ENCODE peak calls at places on chromosomes 16 and 17, in ten cellular contexts. One of them, this sample, is unnamed.

GRCh38 chr16:4404247-4404966 is 12.0 kb downstream of the CORO7 start:
- DNase-seq in cardiac muscle cell: peak
- DNase-seq in astrocyte of the spinal cord: no peak
- DNase-seq in tibial artery: no peak
- DNase-seq in AG09309: no peak
- DNase-seq in MM.1S: no peak
- DNase-seq in GM13976: no peak
- DNase-seq in breast epithelium: no peak
- DNase-seq in mesothelial cell of epicardium: no peak
- DNase-seq in ovary: peak
- DNase-seq in this sample: peak

GRCh38 chr16:53123753-53124152 is 69.0 kb downstream of the CHD9 start:
- DNase-seq in MM.1S: no peak
- DNase-seq in astrocyte of the spinal cord: no peak
- DNase-seq in ovary: no peak
- DNase-seq in cardiac muscle cell: peak
- DNase-seq in tibial artery: no peak
- DNase-seq in AG09309: no peak
- DNase-seq in breast epithelium: no peak
- DNase-seq in GM13976: no peak
- DNase-seq in mesothelial cell of epicardium: no peak
- DNase-seq in this sample: no peak

GRCh38 chr16:12532871-12533610 is 270.6 kb downstream of the CPPED1 start:
- DNase-seq in AG09309: no peak
- DNase-seq in ovary: no peak
- DNase-seq in MM.1S: no peak
- DNase-seq in mesothelial cell of epicardium: no peak
- DNase-seq in breast epithelium: no peak
- DNase-seq in GM13976: no peak
- DNase-seq in tibial artery: no peak
- DNase-seq in cardiac muscle cell: no peak
- DNase-seq in astrocyte of the spinal cord: no peak
- DNase-seq in this sample: no peak

GRCh38 chr16:63890072-63890471 is 1231.8 kb downstream of the CDH11 start:
- DNase-seq in ovary: peak
- DNase-seq in astrocyte of the spinal cord: peak
- DNase-seq in GM13976: no peak
- DNase-seq in cardiac muscle cell: peak
- DNase-seq in MM.1S: no peak
- DNase-seq in mesothelial cell of epicardium: no peak
- DNase-seq in AG09309: no peak
- DNase-seq in tibial artery: no peak
- DNase-seq in breast epithelium: no peak
- DNase-seq in this sample: peak

GRCh38 chr16:16073884-16074781 is 124.7 kb downstream of the ABCC1 start:
- DNase-seq in MM.1S: no peak
- DNase-seq in astrocyte of the spinal cord: peak
- DNase-seq in ovary: peak
- DNase-seq in cardiac muscle cell: peak
- DNase-seq in GM13976: no peak
- DNase-seq in AG09309: peak
- DNase-seq in breast epithelium: no peak
- DNase-seq in tibial artery: no peak
- DNase-seq in mesothelial cell of epicardium: peak
- DNase-seq in this sample: no peak

GRCh38 chr17:78717431-78717980 is 64.6 kb downstream of the CYTH1 start:
- DNase-seq in mesothelial cell of epicardium: no peak
- DNase-seq in MM.1S: peak
- DNase-seq in AG09309: no peak
- DNase-seq in breast epithelium: no peak
- DNase-seq in cardiac muscle cell: peak
- DNase-seq in ovary: peak
- DNase-seq in tibial artery: no peak
- DNase-seq in GM13976: peak
- DNase-seq in astrocyte of the spinal cord: peak
- DNase-seq in this sample: peak

GRCh38 chr17:82551779-82552457 is 32.4 kb downstream of the FOXK2 start:
- DNase-seq in MM.1S: peak
- DNase-seq in cardiac muscle cell: peak
- DNase-seq in GM13976: peak
- DNase-seq in mesothelial cell of epicardium: no peak
- DNase-seq in breast epithelium: peak
- DNase-seq in ovary: peak
- DNase-seq in astrocyte of the spinal cord: peak
- DNase-seq in tibial artery: peak
- DNase-seq in AG09309: no peak
- DNase-seq in this sample: peak

GRCh38 chr17:2150871-2151270 is 96.0 kb downstream of the HIC1 start:
- DNase-seq in ovary: no peak
- DNase-seq in MM.1S: no peak
- DNase-seq in mesothelial cell of epicardium: no peak
- DNase-seq in cardiac muscle cell: no peak
- DNase-seq in AG09309: no peak
- DNase-seq in astrocyte of the spinal cord: no peak
- DNase-seq in GM13976: no peak
- DNase-seq in tibial artery: no peak
- DNase-seq in breast epithelium: no peak
- DNase-seq in this sample: no peak

GRCh38 chr17:2874211-2874686 is 78.0 kb downstream of the RAP1GAP2 start:
- DNase-seq in MM.1S: no peak
- DNase-seq in breast epithelium: no peak
- DNase-seq in tibial artery: no peak
- DNase-seq in astrocyte of the spinal cord: no peak
- DNase-seq in ovary: no peak
- DNase-seq in mesothelial cell of epicardium: no peak
- DNase-seq in cardiac muscle cell: no peak
- DNase-seq in AG09309: no peak
- DNase-seq in GM13976: no peak
- DNase-seq in this sample: no peak

GRCh38 chr16:50004239-50004638 is 20.8 kb upstream of the CNEP1R1 start:
- DNase-seq in tibial artery: no peak
- DNase-seq in cardiac muscle cell: no peak
- DNase-seq in astrocyte of the spinal cord: no peak
- DNase-seq in breast epithelium: no peak
- DNase-seq in AG09309: no peak
- DNase-seq in ovary: no peak
- DNase-seq in GM13976: no peak
- DNase-seq in MM.1S: no peak
- DNase-seq in mesothelial cell of epicardium: no peak
- DNase-seq in this sample: no peak

GRCh38 chr17:9402590-9403199 is 172.9 kb downstream of the STX8 start:
- DNase-seq in MM.1S: peak
- DNase-seq in tibial artery: no peak
- DNase-seq in mesothelial cell of epicardium: no peak
- DNase-seq in astrocyte of the spinal cord: no peak
- DNase-seq in AG09309: no peak
- DNase-seq in breast epithelium: no peak
- DNase-seq in GM13976: peak
- DNase-seq in cardiac muscle cell: peak
- DNase-seq in ovary: no peak
- DNase-seq in this sample: peak

GRCh38 chr16:49867234-49867633 is 11.3 kb upstream of the ZNF423 start:
- DNase-seq in mesothelial cell of epicardium: no peak
- DNase-seq in ovary: no peak
- DNase-seq in cardiac muscle cell: no peak
- DNase-seq in astrocyte of the spinal cord: no peak
- DNase-seq in breast epithelium: no peak
- DNase-seq in AG09309: no peak
- DNase-seq in MM.1S: no peak
- DNase-seq in GM13976: no peak
- DNase-seq in tibial artery: no peak
- DNase-seq in this sample: no peak

GRCh38 chr17:44108440-44109311 is 14.8 kb downstream of the HDAC5 start:
- DNase-seq in mesothelial cell of epicardium: no peak
- DNase-seq in cardiac muscle cell: peak
- DNase-seq in GM13976: no peak
- DNase-seq in breast epithelium: peak
- DNase-seq in astrocyte of the spinal cord: peak
- DNase-seq in AG09309: peak
- DNase-seq in tibial artery: peak
- DNase-seq in MM.1S: no peak
- DNase-seq in ovary: peak
- DNase-seq in this sample: peak

GRCh38 chr17:49576121-49576905 is 642 bp downstream of the NXPH3 start:
- DNase-seq in cardiac muscle cell: peak
- DNase-seq in ovary: peak
- DNase-seq in GM13976: peak
- DNase-seq in astrocyte of the spinal cord: no peak
- DNase-seq in AG09309: no peak
- DNase-seq in breast epithelium: no peak
- DNase-seq in mesothelial cell of epicardium: no peak
- DNase-seq in MM.1S: no peak
- DNase-seq in tibial artery: peak
- DNase-seq in this sample: no peak

DNA sequence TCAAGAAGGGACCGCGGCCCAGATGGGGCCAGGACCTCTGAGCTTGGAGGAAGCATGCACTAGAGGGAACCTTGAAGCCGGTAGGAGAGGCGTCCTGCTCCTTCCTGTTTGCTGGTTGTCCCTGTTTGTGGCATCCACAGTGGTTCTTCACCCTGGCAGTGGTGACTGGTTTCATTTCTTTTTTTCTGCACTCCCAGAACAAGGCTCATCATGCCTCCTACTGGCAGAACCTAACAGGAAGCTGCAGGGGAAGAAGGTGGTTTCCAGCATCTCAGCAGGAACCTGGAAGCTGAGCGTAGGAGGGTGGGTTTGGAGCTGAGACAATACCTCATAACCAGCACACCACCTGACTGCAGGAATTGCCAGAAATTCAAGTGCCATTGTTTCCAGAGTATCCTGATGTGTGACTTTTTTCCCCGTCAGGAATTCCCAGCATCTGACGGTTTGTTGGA is 5.8 kb downstream of the TMEM231 start:
- DNase-seq in cardiac muscle cell: peak
- DNase-seq in MM.1S: peak
- DNase-seq in ovary: no peak
- DNase-seq in GM13976: peak
- DNase-seq in astrocyte of the spinal cord: peak
- DNase-seq in tibial artery: peak
- DNase-seq in breast epithelium: no peak
- DNase-seq in AG09309: no peak
- DNase-seq in mesothelial cell of epicardium: no peak
- DNase-seq in this sample: peak
- TF ChIP-seq CTCF in cardiac muscle cell: peak
- TF ChIP-seq CTCF in MM.1S: peak
- TF ChIP-seq CTCF in ovary: no peak
- TF ChIP-seq CTCF in GM13976: peak
- TF ChIP-seq CTCF in astrocyte of the spinal cord: peak
- TF ChIP-seq CTCF in tibial artery: no peak
- TF ChIP-seq CTCF in breast epithelium: no peak
- TF ChIP-seq CTCF in AG09309: peak
- TF ChIP-seq CTCF in mesothelial cell of epicardium: no peak
- TF ChIP-seq CTCF in this sample: peak

DNA sequence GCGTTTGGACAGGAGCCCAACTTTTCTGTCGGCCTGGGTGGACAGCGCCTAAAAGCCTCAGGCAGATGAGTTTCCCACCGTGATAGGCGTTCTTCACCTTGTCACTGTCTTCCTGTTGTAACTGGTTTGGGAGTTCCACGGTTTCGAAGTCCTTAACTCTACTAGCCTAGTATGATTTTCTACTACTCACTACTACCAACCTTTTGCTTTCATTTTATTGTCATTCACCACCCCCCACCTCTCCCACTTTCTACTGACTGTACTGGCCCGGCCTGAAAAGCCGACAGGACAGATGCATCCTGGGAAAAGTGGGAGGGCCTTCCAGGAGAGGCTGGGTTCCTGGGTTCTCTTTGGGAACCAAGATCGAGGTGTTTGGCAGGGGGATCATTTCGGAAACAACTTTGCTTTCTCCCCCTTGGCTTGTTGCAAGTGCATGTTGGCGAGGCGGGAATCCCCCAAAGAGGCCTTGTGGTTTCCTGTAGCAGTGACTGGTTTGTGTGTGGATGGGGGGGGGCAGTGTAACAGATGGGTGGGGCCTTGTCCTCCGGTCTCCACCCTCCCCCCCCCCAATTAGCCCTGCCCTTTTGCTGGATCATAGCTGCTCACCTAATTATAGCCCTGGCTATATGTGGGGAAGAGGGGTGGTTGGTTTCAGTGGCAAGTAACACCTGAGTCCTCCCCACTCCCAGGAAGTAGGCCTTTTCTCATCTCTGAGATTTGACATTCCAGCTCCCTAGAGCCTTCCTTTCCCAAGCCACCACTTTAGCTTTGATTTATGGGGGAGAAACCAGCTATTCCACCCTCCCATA is 1.4 kb downstream of the EIF5A start:
- DNase-seq in breast epithelium: peak
- DNase-seq in AG09309: no peak
- DNase-seq in astrocyte of the spinal cord: peak
- DNase-seq in cardiac muscle cell: peak
- DNase-seq in mesothelial cell of epicardium: no peak
- DNase-seq in ovary: peak
- DNase-seq in MM.1S: peak
- DNase-seq in tibial artery: peak
- DNase-seq in GM13976: peak
- DNase-seq in this sample: peak
- TF ChIP-seq CTCF in breast epithelium: no peak
- TF ChIP-seq CTCF in AG09309: no peak
- TF ChIP-seq CTCF in astrocyte of the spinal cord: no peak
- TF ChIP-seq CTCF in cardiac muscle cell: no peak
- TF ChIP-seq CTCF in mesothelial cell of epicardium: no peak
- TF ChIP-seq CTCF in ovary: no peak
- TF ChIP-seq CTCF in MM.1S: no peak
- TF ChIP-seq CTCF in tibial artery: no peak
- TF ChIP-seq CTCF in GM13976: no peak
- TF ChIP-seq CTCF in this sample: no peak

GRCh38 chr17:77036841-77037381 is 103.9 kb upstream of the SEC14L1 start:
- DNase-seq in ovary: no peak
- DNase-seq in astrocyte of the spinal cord: peak
- DNase-seq in tibial artery: no peak
- DNase-seq in AG09309: no peak
- DNase-seq in mesothelial cell of epicardium: no peak
- DNase-seq in MM.1S: peak
- DNase-seq in GM13976: peak
- DNase-seq in cardiac muscle cell: peak
- DNase-seq in breast epithelium: no peak
- DNase-seq in this sample: no peak
- TF ChIP-seq CTCF in ovary: no peak
- TF ChIP-seq CTCF in astrocyte of the spinal cord: no peak
- TF ChIP-seq CTCF in tibial artery: no peak
- TF ChIP-seq CTCF in AG09309: no peak
- TF ChIP-seq CTCF in mesothelial cell of epicardium: no peak
- TF ChIP-seq CTCF in MM.1S: peak
- TF ChIP-seq CTCF in GM13976: no peak
- TF ChIP-seq CTCF in cardiac muscle cell: peak
- TF ChIP-seq CTCF in breast epithelium: no peak
- TF ChIP-seq CTCF in this sample: no peak

DNA sequence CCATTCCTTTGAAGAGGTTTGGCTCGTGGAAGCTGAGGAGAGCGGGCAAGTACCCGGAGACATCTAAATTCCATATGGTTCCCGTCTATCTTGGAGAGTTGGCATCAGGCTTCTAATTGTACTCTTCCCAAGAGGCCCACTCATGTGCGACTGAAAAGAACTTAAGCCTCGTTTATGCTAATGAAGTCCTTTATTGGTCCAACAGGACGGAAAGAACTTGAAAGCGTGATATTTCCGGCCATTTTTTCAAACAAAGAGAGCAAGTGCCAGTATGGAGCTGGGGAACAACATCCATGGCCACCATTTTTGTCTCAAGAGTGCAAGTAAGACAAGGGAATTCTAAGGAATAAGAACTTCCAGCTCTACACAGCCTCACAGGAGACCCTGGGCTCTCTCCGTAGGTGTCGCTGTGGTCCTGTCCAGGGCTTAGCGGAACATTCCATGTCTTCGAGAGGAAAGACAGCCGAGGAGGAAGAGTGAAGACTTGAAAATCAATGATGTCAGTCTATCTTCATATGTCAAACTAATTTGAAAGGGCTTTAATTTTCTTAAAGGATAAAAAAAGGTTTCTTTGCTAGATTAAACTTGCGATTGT is 566.0 kb upstream of the PSMD7 start:
- DNase-seq in breast epithelium: no peak
- DNase-seq in mesothelial cell of epicardium: no peak
- DNase-seq in astrocyte of the spinal cord: no peak
- DNase-seq in AG09309: no peak
- DNase-seq in cardiac muscle cell: no peak
- DNase-seq in tibial artery: no peak
- DNase-seq in GM13976: no peak
- DNase-seq in MM.1S: no peak
- DNase-seq in ovary: no peak
- DNase-seq in this sample: no peak
- TF ChIP-seq CTCF in breast epithelium: no peak
- TF ChIP-seq CTCF in mesothelial cell of epicardium: no peak
- TF ChIP-seq CTCF in astrocyte of the spinal cord: no peak
- TF ChIP-seq CTCF in AG09309: no peak
- TF ChIP-seq CTCF in cardiac muscle cell: no peak
- TF ChIP-seq CTCF in tibial artery: no peak
- TF ChIP-seq CTCF in GM13976: no peak
- TF ChIP-seq CTCF in MM.1S: no peak
- TF ChIP-seq CTCF in ovary: no peak
- TF ChIP-seq CTCF in this sample: no peak